ENCODE peak calls at places on chromosomes 12 and 14, in eight cellular contexts. One of them, this sample, is unnamed.
A peak's percentile ranks its signal among the peaks of the same experiment; 100 is the strongest.

GRCh38 chr12:106074706-106075392 is 63.9 kb downstream of the NUAK1 start:
- DNase-seq in heart right ventricle: no peak
- DNase-seq in omental fat pad: no peak
- DNase-seq in uterus: no peak
- DNase-seq in choroid plexus epithelial cell: peak; percentile 57
- DNase-seq in tibial artery: no peak
- DNase-seq in kidney epithelial cell: peak; percentile 77
- DNase-seq in GM06990: no peak
- DNase-seq in this sample: no peak

GRCh38 chr12:2300886-2301285 is 248.1 kb downstream of the CACNA1C start:
- DNase-seq in heart right ventricle: no peak
- DNase-seq in omental fat pad: no peak
- DNase-seq in uterus: no peak
- DNase-seq in choroid plexus epithelial cell: no peak
- DNase-seq in tibial artery: no peak
- DNase-seq in kidney epithelial cell: no peak
- DNase-seq in GM06990: no peak
- DNase-seq in this sample: no peak

GRCh38 chr12:130838284-130838950 is 633 bp downstream of the STX2 start:
- DNase-seq in heart right ventricle: peak; percentile 21
- DNase-seq in omental fat pad: no peak
- DNase-seq in uterus: no peak
- DNase-seq in choroid plexus epithelial cell: peak; percentile 21
- DNase-seq in tibial artery: no peak
- DNase-seq in kidney epithelial cell: no peak
- DNase-seq in GM06990: peak; percentile 53
- DNase-seq in this sample: peak; percentile 39

GRCh38 chr12:116959198-116959460 is 48.4 kb downstream of the FBXW8 start:
- DNase-seq in heart right ventricle: no peak
- DNase-seq in omental fat pad: no peak
- DNase-seq in uterus: no peak
- DNase-seq in choroid plexus epithelial cell: no peak
- DNase-seq in tibial artery: no peak
- DNase-seq in kidney epithelial cell: no peak
- DNase-seq in GM06990: no peak
- DNase-seq in this sample: no peak

GRCh38 chr14:60274448-60274847 is 25.4 kb downstream of the PPM1A start:
- DNase-seq in heart right ventricle: no peak
- DNase-seq in omental fat pad: no peak
- DNase-seq in uterus: no peak
- DNase-seq in choroid plexus epithelial cell: no peak
- DNase-seq in tibial artery: no peak
- DNase-seq in kidney epithelial cell: no peak
- DNase-seq in GM06990: no peak
- DNase-seq in this sample: no peak

GRCh38 chr14:50061664-50062437 is 54.5 kb downstream of the VCPKMT start:
- DNase-seq in heart right ventricle: no peak
- DNase-seq in omental fat pad: no peak
- DNase-seq in uterus: peak; percentile 32
- DNase-seq in choroid plexus epithelial cell: peak; percentile 43
- DNase-seq in tibial artery: no peak
- DNase-seq in kidney epithelial cell: no peak
- DNase-seq in GM06990: peak; percentile 80
- DNase-seq in this sample: peak; percentile 31

GRCh38 chr14:105588236-105588860 is 62.0 kb downstream of the TMEM121 start:
- DNase-seq in heart right ventricle: no peak
- DNase-seq in omental fat pad: no peak
- DNase-seq in uterus: no peak
- DNase-seq in choroid plexus epithelial cell: no peak
- DNase-seq in tibial artery: no peak
- DNase-seq in kidney epithelial cell: no peak
- DNase-seq in GM06990: no peak
- DNase-seq in this sample: no peak

GRCh38 chr12:38384816-38385491 is 68.4 kb downstream of the ALG10B start:
- DNase-seq in heart right ventricle: no peak
- DNase-seq in omental fat pad: no peak
- DNase-seq in uterus: no peak
- DNase-seq in choroid plexus epithelial cell: no peak
- DNase-seq in tibial artery: no peak
- DNase-seq in kidney epithelial cell: no peak
- DNase-seq in GM06990: no peak
- DNase-seq in this sample: no peak

GRCh38 chr12:5523396-5524115 is 91.6 kb downstream of the NTF3 start:
- DNase-seq in heart right ventricle: no peak
- DNase-seq in omental fat pad: no peak
- DNase-seq in uterus: no peak
- DNase-seq in choroid plexus epithelial cell: no peak
- DNase-seq in tibial artery: no peak
- DNase-seq in kidney epithelial cell: no peak
- DNase-seq in GM06990: no peak
- DNase-seq in this sample: no peak

GRCh38 chr14:60266021-60266937 is 17.3 kb downstream of the PPM1A start:
- DNase-seq in heart right ventricle: no peak
- DNase-seq in omental fat pad: no peak
- DNase-seq in uterus: no peak
- DNase-seq in choroid plexus epithelial cell: peak; percentile 56
- DNase-seq in tibial artery: no peak
- DNase-seq in kidney epithelial cell: no peak
- DNase-seq in GM06990: no peak
- DNase-seq in this sample: peak; percentile 44

GRCh38 chr12:132302466-132303358 is 26.7 kb downstream of the GALNT9 start:
- DNase-seq in heart right ventricle: no peak
- DNase-seq in omental fat pad: no peak
- DNase-seq in uterus: no peak
- DNase-seq in choroid plexus epithelial cell: no peak
- DNase-seq in tibial artery: no peak
- DNase-seq in kidney epithelial cell: no peak
- DNase-seq in GM06990: no peak
- DNase-seq in this sample: no peak

GRCh38 chr14:55448146-55448614 is 7.8 kb upstream of the TBPL2 start:
- DNase-seq in heart right ventricle: peak; percentile 14
- DNase-seq in omental fat pad: no peak
- DNase-seq in uterus: no peak
- DNase-seq in choroid plexus epithelial cell: peak; percentile 85
- DNase-seq in tibial artery: no peak
- DNase-seq in kidney epithelial cell: peak; percentile 91
- DNase-seq in GM06990: no peak
- DNase-seq in this sample: no peak

GRCh38 chr14:49051328-49052060 is 534.7 kb downstream of the RPS29 start:
- DNase-seq in heart right ventricle: no peak
- DNase-seq in omental fat pad: no peak
- DNase-seq in uterus: no peak
- DNase-seq in choroid plexus epithelial cell: no peak
- DNase-seq in tibial artery: no peak
- DNase-seq in kidney epithelial cell: peak; percentile 72
- DNase-seq in GM06990: no peak
- DNase-seq in this sample: no peak

GRCh38 chr12:116662612-116663144 is 75.2 kb downstream of the SPRING1 start:
- DNase-seq in heart right ventricle: no peak
- DNase-seq in omental fat pad: no peak
- DNase-seq in uterus: no peak
- DNase-seq in choroid plexus epithelial cell: peak; percentile 48
- DNase-seq in tibial artery: no peak
- DNase-seq in kidney epithelial cell: no peak
- DNase-seq in GM06990: no peak
- DNase-seq in this sample: peak; percentile 8

DNA sequence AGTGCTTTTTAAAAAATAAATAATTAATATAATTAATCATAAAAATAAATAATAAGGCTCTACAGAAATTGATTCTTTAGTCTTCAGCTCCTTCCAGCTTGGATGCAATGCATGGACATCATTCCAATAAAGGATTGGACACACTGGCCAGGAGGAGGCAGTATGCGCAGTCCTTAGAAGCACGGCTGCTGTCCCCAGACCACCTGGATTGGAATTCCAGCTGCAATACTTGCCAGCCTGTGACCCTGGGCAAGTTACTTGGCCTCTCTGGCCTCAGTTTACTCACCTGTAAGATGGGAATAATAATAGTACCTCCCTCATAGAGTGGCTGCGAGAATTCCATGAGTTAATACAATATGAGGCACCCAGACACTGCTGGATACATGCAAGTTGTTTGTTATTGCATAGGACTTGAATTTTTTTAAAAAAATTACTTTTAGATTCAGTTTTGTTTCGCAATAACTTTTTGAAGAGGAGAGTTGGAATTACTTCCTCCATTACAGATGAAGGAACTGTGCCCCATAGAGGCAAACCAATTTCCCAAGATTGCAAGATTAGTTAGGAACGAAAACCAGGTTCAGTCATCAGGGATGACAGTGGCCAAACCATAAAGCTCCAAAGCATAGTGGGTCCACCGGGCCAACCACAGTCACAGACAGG is 12.2 kb downstream of the RPH3A start:
- DNase-seq in heart right ventricle: no peak
- DNase-seq in omental fat pad: no peak
- DNase-seq in uterus: no peak
- DNase-seq in choroid plexus epithelial cell: no peak
- DNase-seq in tibial artery: no peak
- DNase-seq in kidney epithelial cell: no peak
- DNase-seq in GM06990: no peak
- DNase-seq in this sample: no peak
- TF ChIP-seq CTCF in heart right ventricle: no peak
- TF ChIP-seq CTCF in omental fat pad: no peak
- TF ChIP-seq CTCF in uterus: no peak
- TF ChIP-seq CTCF in choroid plexus epithelial cell: peak; percentile 3
- TF ChIP-seq CTCF in tibial artery: no peak
- TF ChIP-seq CTCF in kidney epithelial cell: peak; percentile 8
- TF ChIP-seq CTCF in GM06990: peak; percentile 18
- TF ChIP-seq CTCF in this sample: no peak

GRCh38 chr14:33430414-33430813 is 491.7 kb downstream of the NPAS3 start:
- DNase-seq in heart right ventricle: no peak
- DNase-seq in omental fat pad: no peak
- DNase-seq in uterus: no peak
- DNase-seq in choroid plexus epithelial cell: no peak
- DNase-seq in tibial artery: no peak
- DNase-seq in kidney epithelial cell: no peak
- DNase-seq in GM06990: no peak
- DNase-seq in this sample: no peak

GRCh38 chr14:33435911-33436310 is 497.2 kb downstream of the NPAS3 start:
- DNase-seq in heart right ventricle: no peak
- DNase-seq in omental fat pad: no peak
- DNase-seq in uterus: no peak
- DNase-seq in choroid plexus epithelial cell: peak; percentile 71
- DNase-seq in tibial artery: no peak
- DNase-seq in kidney epithelial cell: peak; percentile 58
- DNase-seq in GM06990: no peak
- DNase-seq in this sample: no peak

DNA sequence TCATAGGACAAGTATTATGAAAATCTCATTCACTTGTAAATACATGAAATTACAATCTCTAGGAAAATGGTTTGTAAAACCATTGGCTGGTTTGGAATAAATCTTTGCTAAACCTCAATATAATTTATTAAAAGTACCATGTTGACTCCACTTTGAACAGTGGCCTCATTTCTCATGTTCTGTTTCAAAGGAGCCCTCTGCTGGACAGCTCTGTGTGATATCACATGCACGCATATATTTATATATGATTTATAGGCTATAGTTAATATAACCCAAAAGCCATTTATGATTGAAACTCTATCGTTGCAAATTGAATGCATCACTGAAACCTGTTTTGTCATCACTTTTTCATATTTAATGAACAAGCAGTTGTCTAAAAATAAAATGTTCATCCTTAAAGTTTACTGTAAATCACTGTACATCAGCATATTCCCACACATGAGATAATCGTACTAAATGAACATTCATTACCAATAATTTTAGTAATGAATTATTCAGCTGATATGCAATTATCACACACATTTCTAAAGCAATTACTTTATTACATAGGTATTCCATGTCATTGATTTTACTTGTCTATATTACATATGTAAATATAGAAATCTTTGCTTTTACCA is 493.8 kb downstream of the NPAS3 start:
- DNase-seq in heart right ventricle: no peak
- DNase-seq in omental fat pad: no peak
- DNase-seq in uterus: no peak
- DNase-seq in choroid plexus epithelial cell: peak; percentile 79
- DNase-seq in tibial artery: no peak
- DNase-seq in kidney epithelial cell: no peak
- DNase-seq in GM06990: no peak
- DNase-seq in this sample: peak; percentile 13
- TF ChIP-seq CTCF in heart right ventricle: peak; percentile 52
- TF ChIP-seq CTCF in omental fat pad: no peak
- TF ChIP-seq CTCF in uterus: no peak
- TF ChIP-seq CTCF in choroid plexus epithelial cell: peak; percentile 72
- TF ChIP-seq CTCF in tibial artery: no peak
- TF ChIP-seq CTCF in kidney epithelial cell: peak; percentile 37
- TF ChIP-seq CTCF in GM06990: peak; percentile 29
- TF ChIP-seq CTCF in this sample: peak; percentile 19

DNA sequence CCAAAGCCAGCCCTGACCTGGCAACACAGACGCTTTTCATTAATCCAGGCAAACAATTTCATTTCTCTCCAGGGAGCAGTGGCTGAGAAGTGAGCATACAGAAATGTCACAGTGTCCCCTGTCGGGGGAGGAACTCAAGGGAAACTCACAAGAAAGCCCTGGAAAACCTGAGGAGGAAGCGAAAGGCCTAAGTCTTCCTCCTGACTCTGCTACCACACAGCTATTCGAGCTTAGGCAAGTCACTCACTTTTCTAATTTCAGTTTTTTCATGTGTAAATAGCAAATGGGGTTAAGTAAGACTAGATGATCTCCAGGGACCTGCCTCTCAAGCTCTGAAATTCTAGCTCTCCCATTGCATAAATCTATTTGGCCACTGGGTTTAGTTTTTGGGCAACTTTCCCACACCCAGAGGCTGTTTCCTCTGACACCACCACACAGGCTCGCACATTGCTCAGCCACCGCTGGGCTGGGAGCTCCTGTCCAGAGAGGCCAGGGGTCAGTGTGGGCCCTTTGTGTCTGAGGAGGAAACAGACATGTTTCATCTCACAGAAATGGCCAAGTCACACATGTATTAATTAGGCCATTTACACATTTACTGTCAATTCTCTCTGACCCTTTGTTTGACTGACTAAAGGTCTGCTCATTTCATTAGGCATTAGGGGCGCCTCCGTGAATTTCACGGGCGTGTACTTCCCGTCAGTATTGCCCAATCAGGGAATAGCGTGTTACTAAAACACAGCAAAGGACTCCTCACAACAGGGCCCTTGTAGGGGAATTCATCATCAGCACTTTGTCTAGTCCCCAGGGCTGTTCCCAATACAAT is 9.8 kb upstream of the PNMA1 start:
- DNase-seq in heart right ventricle: peak; percentile 83
- DNase-seq in omental fat pad: peak; percentile 64
- DNase-seq in uterus: peak; percentile 84
- DNase-seq in choroid plexus epithelial cell: peak; percentile 99
- DNase-seq in tibial artery: peak; percentile 95
- DNase-seq in kidney epithelial cell: no peak
- DNase-seq in GM06990: no peak
- DNase-seq in this sample: no peak
- TF ChIP-seq CTCF in heart right ventricle: peak; percentile 42
- TF ChIP-seq CTCF in omental fat pad: no peak
- TF ChIP-seq CTCF in uterus: peak; percentile 6
- TF ChIP-seq CTCF in choroid plexus epithelial cell: peak; percentile 6
- TF ChIP-seq CTCF in tibial artery: peak; percentile 32
- TF ChIP-seq CTCF in kidney epithelial cell: no peak
- TF ChIP-seq CTCF in GM06990: no peak
- TF ChIP-seq CTCF in this sample: no peak

DNA sequence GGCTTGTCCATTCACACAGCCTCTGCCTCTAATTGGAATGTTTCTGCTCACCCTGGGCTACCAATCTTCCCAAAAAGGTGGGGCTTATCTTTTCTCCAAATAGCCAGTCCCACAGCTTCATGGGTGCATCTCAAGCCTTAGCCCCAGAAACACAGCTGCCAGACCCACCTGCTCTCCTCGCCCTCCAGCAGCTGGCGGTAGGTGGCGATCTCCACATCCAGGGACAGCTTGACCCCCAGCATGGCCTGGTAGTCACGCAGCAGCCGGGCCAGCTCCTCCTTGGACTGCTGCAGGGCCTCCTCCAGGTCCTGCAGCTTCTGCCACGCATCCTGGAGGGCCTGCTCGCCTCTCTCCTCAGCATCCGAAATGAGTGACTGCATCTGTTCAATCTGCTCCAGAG is 11.1 kb downstream of the KRT77 start:
- DNase-seq in heart right ventricle: no peak
- DNase-seq in omental fat pad: no peak
- DNase-seq in uterus: no peak
- DNase-seq in choroid plexus epithelial cell: no peak
- DNase-seq in tibial artery: no peak
- DNase-seq in kidney epithelial cell: no peak
- DNase-seq in GM06990: no peak
- DNase-seq in this sample: peak; percentile 56
- TF ChIP-seq CTCF in heart right ventricle: no peak
- TF ChIP-seq CTCF in omental fat pad: no peak
- TF ChIP-seq CTCF in uterus: no peak
- TF ChIP-seq CTCF in choroid plexus epithelial cell: peak; percentile 23
- TF ChIP-seq CTCF in tibial artery: no peak
- TF ChIP-seq CTCF in kidney epithelial cell: no peak
- TF ChIP-seq CTCF in GM06990: no peak
- TF ChIP-seq CTCF in this sample: no peak